ENCODE peak calls at places on chromosome 5, in seven cellular contexts. One of them, this sample, is unnamed.

GRCh38 chr5:38515648-38516047 is 40.8 kb downstream of the LIFR start:
- DNase-seq in GM06990: no peak
- DNase-seq in H7: no peak
- DNase-seq in uterus: peak
- DNase-seq in HS-27A: no peak
- DNase-seq in NCI-H1417: peak
- DNase-seq in GM19239: no peak
- DNase-seq in this sample: no peak

GRCh38 chr5:179827684-179828083 is 7.0 kb downstream of the SQSTM1 start:
- DNase-seq in GM06990: no peak
- DNase-seq in H7: peak
- DNase-seq in uterus: no peak
- DNase-seq in HS-27A: no peak
- DNase-seq in NCI-H1417: no peak
- DNase-seq in GM19239: no peak
- DNase-seq in this sample: peak

GRCh38 chr5:174794941-174795672 is 70.7 kb downstream of the MSX2 start:
- DNase-seq in GM06990: no peak
- DNase-seq in H7: peak
- DNase-seq in uterus: no peak
- DNase-seq in HS-27A: no peak
- DNase-seq in NCI-H1417: no peak
- DNase-seq in GM19239: no peak
- DNase-seq in this sample: no peak

GRCh38 chr5:158313739-158314464 is 455.0 kb upstream of the CLINT1 start:
- DNase-seq in GM06990: no peak
- DNase-seq in H7: peak
- DNase-seq in uterus: no peak
- DNase-seq in HS-27A: no peak
- DNase-seq in NCI-H1417: no peak
- DNase-seq in GM19239: no peak
- DNase-seq in this sample: no peak

GRCh38 chr5:174094857-174095606 is 49.5 kb downstream of the NSG2 start:
- DNase-seq in GM06990: no peak
- DNase-seq in H7: no peak
- DNase-seq in uterus: no peak
- DNase-seq in HS-27A: no peak
- DNase-seq in NCI-H1417: no peak
- DNase-seq in GM19239: no peak
- DNase-seq in this sample: no peak

GRCh38 chr5:88093765-88094164 is 174.9 kb downstream of the TMEM161B start:
- DNase-seq in GM06990: no peak
- DNase-seq in H7: no peak
- DNase-seq in uterus: no peak
- DNase-seq in HS-27A: no peak
- DNase-seq in NCI-H1417: no peak
- DNase-seq in GM19239: no peak
- DNase-seq in this sample: no peak

GRCh38 chr5:178515019-178515418 is 75.2 kb downstream of the COL23A1 start:
- DNase-seq in GM06990: no peak
- DNase-seq in H7: no peak
- DNase-seq in uterus: no peak
- DNase-seq in HS-27A: no peak
- DNase-seq in NCI-H1417: no peak
- DNase-seq in GM19239: no peak
- DNase-seq in this sample: no peak

GRCh38 chr5:157476699-157477408 is 16.8 kb downstream of the NIPAL4 start:
- DNase-seq in GM06990: no peak
- DNase-seq in H7: peak
- DNase-seq in uterus: no peak
- DNase-seq in HS-27A: no peak
- DNase-seq in NCI-H1417: peak
- DNase-seq in GM19239: peak
- DNase-seq in this sample: no peak

GRCh38 chr5:94691947-94692346 is 73.5 kb downstream of the SLF1 start:
- DNase-seq in GM06990: no peak
- DNase-seq in H7: no peak
- DNase-seq in uterus: peak
- DNase-seq in HS-27A: no peak
- DNase-seq in NCI-H1417: peak
- DNase-seq in GM19239: no peak
- DNase-seq in this sample: no peak

GRCh38 chr5:17248999-17249634 is 31.7 kb downstream of the BASP1 start:
- DNase-seq in GM06990: no peak
- DNase-seq in H7: no peak
- DNase-seq in uterus: no peak
- DNase-seq in HS-27A: peak
- DNase-seq in NCI-H1417: no peak
- DNase-seq in GM19239: no peak
- DNase-seq in this sample: peak

GRCh38 chr5:45893309-45893708 is 197.1 kb upstream of the HCN1 start:
- DNase-seq in GM06990: no peak
- DNase-seq in H7: no peak
- DNase-seq in uterus: no peak
- DNase-seq in HS-27A: no peak
- DNase-seq in NCI-H1417: no peak
- DNase-seq in GM19239: no peak
- DNase-seq in this sample: no peak

GRCh38 chr5:39283231-39283818 is 64.0 kb upstream of the FYB1 start:
- DNase-seq in GM06990: no peak
- DNase-seq in H7: peak
- DNase-seq in uterus: peak
- DNase-seq in HS-27A: peak
- DNase-seq in NCI-H1417: peak
- DNase-seq in GM19239: peak
- DNase-seq in this sample: peak

GRCh38 chr5:80915716-80916115 is 44.4 kb upstream of the RASGRF2 start:
- DNase-seq in GM06990: no peak
- DNase-seq in H7: no peak
- DNase-seq in uterus: no peak
- DNase-seq in HS-27A: no peak
- DNase-seq in NCI-H1417: no peak
- DNase-seq in GM19239: no peak
- DNase-seq in this sample: no peak

GRCh38 chr5:18920966-18921365 is 1067.0 kb downstream of the CDH18 start:
- DNase-seq in GM06990: no peak
- DNase-seq in H7: no peak
- DNase-seq in uterus: no peak
- DNase-seq in HS-27A: no peak
- DNase-seq in NCI-H1417: no peak
- DNase-seq in GM19239: no peak
- DNase-seq in this sample: no peak

GRCh38 chr5:107542831-107543231 is 127.9 kb downstream of the EFNA5 start:
- DNase-seq in GM06990: no peak
- DNase-seq in H7: no peak
- DNase-seq in uterus: peak
- DNase-seq in HS-27A: no peak
- DNase-seq in NCI-H1417: peak
- DNase-seq in GM19239: no peak
- DNase-seq in this sample: peak

GRCh38 chr5:172403191-172403794 is 51.0 kb downstream of the SH3PXD2B start:
- DNase-seq in GM06990: no peak
- DNase-seq in H7: peak
- DNase-seq in uterus: peak
- DNase-seq in HS-27A: no peak
- DNase-seq in NCI-H1417: no peak
- DNase-seq in GM19239: no peak
- DNase-seq in this sample: no peak

GRCh38 chr5:131262953-131263541 is 806 bp upstream of the CDC42SE2 start:
- DNase-seq in GM06990: peak
- DNase-seq in H7: peak
- DNase-seq in uterus: no peak
- DNase-seq in HS-27A: no peak
- DNase-seq in NCI-H1417: peak
- DNase-seq in GM19239: no peak
- DNase-seq in this sample: no peak

GRCh38 chr5:157750320-157750719 is 6.8 kb downstream of the LSM11 start:
- DNase-seq in GM06990: no peak
- DNase-seq in H7: no peak
- DNase-seq in uterus: peak
- DNase-seq in HS-27A: no peak
- DNase-seq in NCI-H1417: no peak
- DNase-seq in GM19239: no peak
- DNase-seq in this sample: no peak

GRCh38 chr5:77437194-77437593 is 54.9 kb downstream of the WDR41 start:
- DNase-seq in GM06990: no peak
- DNase-seq in H7: peak
- DNase-seq in uterus: no peak
- DNase-seq in HS-27A: no peak
- DNase-seq in NCI-H1417: peak
- DNase-seq in GM19239: no peak
- DNase-seq in this sample: no peak

GRCh38 chr5:93162201-93162654 is 418.8 kb downstream of the NR2F1-AS1 start:
- DNase-seq in GM06990: no peak
- DNase-seq in H7: no peak
- DNase-seq in uterus: no peak
- DNase-seq in HS-27A: no peak
- DNase-seq in NCI-H1417: peak
- DNase-seq in GM19239: no peak
- DNase-seq in this sample: no peak

GRCh38 chr5:142926549-142926948 is 156.4 kb downstream of the ARHGAP26 start:
- DNase-seq in GM06990: no peak
- DNase-seq in H7: no peak
- DNase-seq in uterus: no peak
- DNase-seq in HS-27A: no peak
- DNase-seq in NCI-H1417: peak
- DNase-seq in GM19239: no peak
- DNase-seq in this sample: no peak

GRCh38 chr5:80186634-80187033 is 69.2 kb downstream of the SERINC5 start:
- DNase-seq in GM06990: no peak
- DNase-seq in H7: no peak
- DNase-seq in uterus: no peak
- DNase-seq in HS-27A: no peak
- DNase-seq in NCI-H1417: no peak
- DNase-seq in GM19239: no peak
- DNase-seq in this sample: no peak

GRCh38 chr5:56815657-56816545 is 552 bp downstream of the MAP3K1 start:
- DNase-seq in GM06990: peak
- DNase-seq in H7: peak
- DNase-seq in uterus: peak
- DNase-seq in HS-27A: no peak
- DNase-seq in NCI-H1417: peak
- DNase-seq in GM19239: peak
- DNase-seq in this sample: no peak

GRCh38 chr5:172868436-172868923 is 34.4 kb downstream of the ERGIC1 start:
- DNase-seq in GM06990: no peak
- DNase-seq in H7: no peak
- DNase-seq in uterus: no peak
- DNase-seq in HS-27A: no peak
- DNase-seq in NCI-H1417: no peak
- DNase-seq in GM19239: no peak
- DNase-seq in this sample: no peak

GRCh38 chr5:177997319-177997670 is 1.3 kb upstream of the PROP1 start:
- DNase-seq in GM06990: no peak
- DNase-seq in H7: no peak
- DNase-seq in uterus: no peak
- DNase-seq in HS-27A: no peak
- DNase-seq in NCI-H1417: no peak
- DNase-seq in GM19239: no peak
- DNase-seq in this sample: no peak

GRCh38 chr5:41509399-41510175 is 814 bp downstream of the PLCXD3 start:
- DNase-seq in GM06990: no peak
- DNase-seq in H7: peak
- DNase-seq in uterus: no peak
- DNase-seq in HS-27A: no peak
- DNase-seq in NCI-H1417: peak
- DNase-seq in GM19239: no peak
- DNase-seq in this sample: no peak

GRCh38 chr5:114390431-114390830 is 28.6 kb downstream of the KCNN2 start:
- DNase-seq in GM06990: no peak
- DNase-seq in H7: no peak
- DNase-seq in uterus: no peak
- DNase-seq in HS-27A: no peak
- DNase-seq in NCI-H1417: no peak
- DNase-seq in GM19239: no peak
- DNase-seq in this sample: no peak

GRCh38 chr5:5558102-5558501 is 135.6 kb downstream of the ICE1 start:
- DNase-seq in GM06990: no peak
- DNase-seq in H7: no peak
- DNase-seq in uterus: no peak
- DNase-seq in HS-27A: no peak
- DNase-seq in NCI-H1417: no peak
- DNase-seq in GM19239: no peak
- DNase-seq in this sample: no peak

GRCh38 chr5:175627037-175627436 is 30.8 kb upstream of the HRH2 start:
- DNase-seq in GM06990: no peak
- DNase-seq in H7: no peak
- DNase-seq in uterus: no peak
- DNase-seq in HS-27A: no peak
- DNase-seq in NCI-H1417: no peak
- DNase-seq in GM19239: no peak
- DNase-seq in this sample: no peak

GRCh38 chr5:8908055-8908683 is 637.7 kb downstream of the SEMA5A start:
- DNase-seq in GM06990: peak
- DNase-seq in H7: peak
- DNase-seq in uterus: no peak
- DNase-seq in HS-27A: peak
- DNase-seq in NCI-H1417: peak
- DNase-seq in GM19239: peak
- DNase-seq in this sample: no peak